ENCODE peak calls at places on chromosomes 7 and 10, in four cellular contexts. Z is GM12891; K is activated CD8-positive, alpha-beta T cell treated with anti-CD3 and anti-CD28 coated beads, Interleukin-2, amount 10 ng/mL, durations not matched to agents 7 days and 5 days; S is GM10248. P is an unnamed sample.

GRCh38 chr7:80890391-80890790 is 28.5 kb downstream of the SEMA3C start:
- DNase-seq in Z (no peak), K (no peak), S (no peak), P (no peak)

GRCh38 chr10:1153805-1154351 is 97.7 kb downstream of the WDR37 start:
- DNase-seq in Z (no peak), K (no peak), S (no peak), P (no peak)

GRCh38 chr10:76396126-76396525 is 964.7 kb downstream of the LRMDA start:
- DNase-seq in Z (no peak), K (no peak), S (no peak), P (no peak)

GRCh38 chr7:123871998-123872867 is 27.3 kb downstream of the HYAL4 start:
- DNase-seq in Z (no peak), K (peak), S (peak), P (no peak)

GRCh38 chr7:44757311-44757710 is 8.7 kb downstream of the ZMIZ2 start:
- DNase-seq in Z (no peak), K (no peak), S (no peak), P (no peak)

GRCh38 chr7:90298145-90299038 is 22.7 kb downstream of the FAM237B start:
- DNase-seq in Z (no peak), K (no peak), S (peak), P (no peak)

GRCh38 chr7:3109516-3109915 is 65.8 kb upstream of the CARD11 start:
- DNase-seq in Z (no peak), K (peak), S (no peak), P (no peak)

GRCh38 chr7:66326501-66327180 is 121.5 kb downstream of the TPST1 start:
- DNase-seq in Z (no peak), K (no peak), S (no peak), P (no peak)

GRCh38 chr7:94149776-94150545 is 145.8 kb upstream of the BET1 start:
- DNase-seq in Z (no peak), K (no peak), S (no peak), P (no peak)

GRCh38 chr10:818010-818409 is 113.5 kb downstream of the LARP4B start:
- DNase-seq in Z (no peak), K (no peak), S (no peak), P (no peak)

GRCh38 chr7:101538596-101539459 is 90.3 kb downstream of the MYL10 start:
- DNase-seq in Z (peak), K (peak), S (peak), P (no peak)

GRCh38 chr10:82778908-82779307 is 903.9 kb downstream of the NRG3 start:
- DNase-seq in Z (no peak), K (no peak), S (no peak), P (no peak)

GRCh38 chr10:71424496-71425194 is 27.9 kb downstream of the CDH23 start:
- DNase-seq in Z (no peak), K (no peak), S (no peak), P (no peak)

GRCh38 chr10:122128357-122128756 is 139.4 kb downstream of the TACC2 start:
- DNase-seq in Z (no peak), K (no peak), S (no peak), P (no peak)

GRCh38 chr10:101464082-101464481 is 110.1 kb downstream of the BTRC start:
- DNase-seq in Z (no peak), K (no peak), S (no peak), P (no peak)

GRCh38 chr10:71244638-71245419 is 32.5 kb downstream of the UNC5B start:
- DNase-seq in Z (no peak), K (no peak), S (no peak), P (no peak)

GRCh38 chr10:107284187-107284586 is 119.7 kb upstream of the SORCS1 start:
- DNase-seq in Z (no peak), K (no peak), S (no peak), P (no peak)

GRCh38 chr7:69699949-69700715 is 101.9 kb downstream of the AUTS2 start:
- DNase-seq in Z (no peak), K (no peak), S (no peak), P (no peak)

GRCh38 chr7:119256001-119256400 is 1017.0 kb upstream of the KCND2 start:
- DNase-seq in Z (no peak), K (no peak), S (no peak), P (no peak)

GRCh38 chr7:85705076-85705475 is 518.2 kb upstream of the SEMA3D start:
- DNase-seq in Z (no peak), K (no peak), S (no peak), P (no peak)

GRCh38 chr7:134375206-134375605 is 58.5 kb upstream of the SLC35B4 start:
- DNase-seq in Z (no peak), K (no peak), S (no peak), P (no peak)

GRCh38 chr7:32191296-32191695 is 121.1 kb upstream of the PDE1C start:
- DNase-seq in Z (no peak), K (no peak), S (no peak), P (no peak)

P was measured in GM12878.